ENCODE peak calls at places on chromosomes 6 and 20, in eight cellular contexts. One of them, this sample, is unnamed.

GRCh38 chr20:24827603-24828295 is 121.3 kb upstream of the CST7 start:
- DNase-seq in cardiac fibroblast: no peak
- DNase-seq in HCT116: no peak
- DNase-seq in iPS DF 6.9: no peak
- DNase-seq in heart left ventricle: no peak
- DNase-seq in lower leg skin: no peak
- DNase-seq in foreskin fibroblast: no peak
- DNase-seq in choroid plexus epithelial cell: no peak
- DNase-seq in this sample: no peak

GRCh38 chr6:48474764-48475674 is 364.0 kb upstream of the PTCHD4 start:
- DNase-seq in cardiac fibroblast: no peak
- DNase-seq in HCT116: no peak
- DNase-seq in iPS DF 6.9: no peak
- DNase-seq in heart left ventricle: no peak
- DNase-seq in lower leg skin: no peak
- DNase-seq in foreskin fibroblast: peak; percentile 24
- DNase-seq in choroid plexus epithelial cell: peak; percentile 2
- DNase-seq in this sample: no peak

GRCh38 chr6:52529311-52529710 is 47.5 kb downstream of the TRAM2 start:
- DNase-seq in cardiac fibroblast: no peak
- DNase-seq in HCT116: no peak
- DNase-seq in iPS DF 6.9: no peak
- DNase-seq in heart left ventricle: no peak
- DNase-seq in lower leg skin: no peak
- DNase-seq in foreskin fibroblast: no peak
- DNase-seq in choroid plexus epithelial cell: no peak
- DNase-seq in this sample: no peak

GRCh38 chr6:167550936-167551633 is 226.2 kb downstream of the TTLL2 start:
- DNase-seq in cardiac fibroblast: no peak
- DNase-seq in HCT116: no peak
- DNase-seq in iPS DF 6.9: no peak
- DNase-seq in heart left ventricle: peak; percentile 91
- DNase-seq in lower leg skin: peak; percentile 65
- DNase-seq in foreskin fibroblast: no peak
- DNase-seq in choroid plexus epithelial cell: peak; percentile 67
- DNase-seq in this sample: no peak

GRCh38 chr6:116158641-116159040 is 32.7 kb upstream of the COL10A1 start:
- DNase-seq in cardiac fibroblast: peak; percentile 48
- DNase-seq in HCT116: no peak
- DNase-seq in iPS DF 6.9: no peak
- DNase-seq in heart left ventricle: no peak
- DNase-seq in lower leg skin: no peak
- DNase-seq in foreskin fibroblast: peak; percentile 70
- DNase-seq in choroid plexus epithelial cell: no peak
- DNase-seq in this sample: no peak

GRCh38 chr6:67933278-67933677 is 701.8 kb upstream of the ADGRB3 start:
- DNase-seq in cardiac fibroblast: no peak
- DNase-seq in HCT116: no peak
- DNase-seq in iPS DF 6.9: peak; percentile 13
- DNase-seq in heart left ventricle: no peak
- DNase-seq in lower leg skin: no peak
- DNase-seq in foreskin fibroblast: no peak
- DNase-seq in choroid plexus epithelial cell: peak; percentile 11
- DNase-seq in this sample: no peak

GRCh38 chr20:43744121-43744520 is 17.3 kb upstream of the GTSF1L start:
- DNase-seq in cardiac fibroblast: peak; percentile 33
- DNase-seq in HCT116: no peak
- DNase-seq in iPS DF 6.9: no peak
- DNase-seq in heart left ventricle: no peak
- DNase-seq in lower leg skin: no peak
- DNase-seq in foreskin fibroblast: peak; percentile 53
- DNase-seq in choroid plexus epithelial cell: no peak
- DNase-seq in this sample: no peak

GRCh38 chr6:128857806-128858205 is 25.1 kb upstream of the LAMA2 start:
- DNase-seq in cardiac fibroblast: no peak
- DNase-seq in HCT116: no peak
- DNase-seq in iPS DF 6.9: no peak
- DNase-seq in heart left ventricle: no peak
- DNase-seq in lower leg skin: no peak
- DNase-seq in foreskin fibroblast: no peak
- DNase-seq in choroid plexus epithelial cell: no peak
- DNase-seq in this sample: no peak

GRCh38 chr20:52191132-52191435 is 495 bp downstream of the ZFP64 start:
- DNase-seq in cardiac fibroblast: no peak
- DNase-seq in HCT116: no peak
- DNase-seq in iPS DF 6.9: no peak
- DNase-seq in heart left ventricle: peak; percentile 31
- DNase-seq in lower leg skin: peak; percentile 18
- DNase-seq in foreskin fibroblast: peak; percentile 78
- DNase-seq in choroid plexus epithelial cell: peak; percentile 23
- DNase-seq in this sample: no peak

GRCh38 chr6:42451595-42452170 is at the start of gene TRERF1:
- DNase-seq in cardiac fibroblast: peak; percentile 74
- DNase-seq in HCT116: peak; percentile 43
- DNase-seq in iPS DF 6.9: no peak
- DNase-seq in heart left ventricle: peak; percentile 52
- DNase-seq in lower leg skin: peak; percentile 65
- DNase-seq in foreskin fibroblast: peak; percentile 87
- DNase-seq in choroid plexus epithelial cell: peak; percentile 76
- DNase-seq in this sample: no peak

GRCh38 chr20:31719644-31720485 is 2.8 kb downstream of the BCL2L1 start:
- DNase-seq in cardiac fibroblast: peak; percentile 68
- DNase-seq in HCT116: no peak
- DNase-seq in iPS DF 6.9: no peak
- DNase-seq in heart left ventricle: no peak
- DNase-seq in lower leg skin: no peak
- DNase-seq in foreskin fibroblast: peak; percentile 50
- DNase-seq in choroid plexus epithelial cell: peak; percentile 53
- DNase-seq in this sample: no peak

GRCh38 chr20:49865559-49865958 is 49.8 kb downstream of the SPATA2 start:
- DNase-seq in cardiac fibroblast: no peak
- DNase-seq in HCT116: no peak
- DNase-seq in iPS DF 6.9: no peak
- DNase-seq in heart left ventricle: no peak
- DNase-seq in lower leg skin: no peak
- DNase-seq in foreskin fibroblast: peak; percentile 48
- DNase-seq in choroid plexus epithelial cell: no peak
- DNase-seq in this sample: no peak

GRCh38 chr6:138403324-138403800 is 661 bp upstream of the HEBP2 start:
- DNase-seq in cardiac fibroblast: peak; percentile 23
- DNase-seq in HCT116: no peak
- DNase-seq in iPS DF 6.9: no peak
- DNase-seq in heart left ventricle: peak; percentile 62
- DNase-seq in lower leg skin: no peak
- DNase-seq in foreskin fibroblast: peak; percentile 63
- DNase-seq in choroid plexus epithelial cell: peak; percentile 18
- DNase-seq in this sample: no peak

GRCh38 chr20:36314734-36315544 is 8.8 kb downstream of the DLGAP4 start:
- DNase-seq in cardiac fibroblast: no peak
- DNase-seq in HCT116: no peak
- DNase-seq in iPS DF 6.9: no peak
- DNase-seq in heart left ventricle: no peak
- DNase-seq in lower leg skin: no peak
- DNase-seq in foreskin fibroblast: no peak
- DNase-seq in choroid plexus epithelial cell: no peak
- DNase-seq in this sample: no peak

GRCh38 chr6:142011156-142011555 is 121.6 kb upstream of the GJE1 start:
- DNase-seq in cardiac fibroblast: peak; percentile 62
- DNase-seq in HCT116: no peak
- DNase-seq in iPS DF 6.9: no peak
- DNase-seq in heart left ventricle: no peak
- DNase-seq in lower leg skin: no peak
- DNase-seq in foreskin fibroblast: peak; percentile 53
- DNase-seq in choroid plexus epithelial cell: peak; percentile 53
- DNase-seq in this sample: no peak

GRCh38 chr20:15658295-15658694 is 915.0 kb downstream of the KIF16B start:
- DNase-seq in cardiac fibroblast: no peak
- DNase-seq in HCT116: no peak
- DNase-seq in iPS DF 6.9: no peak
- DNase-seq in heart left ventricle: no peak
- DNase-seq in lower leg skin: no peak
- DNase-seq in foreskin fibroblast: no peak
- DNase-seq in choroid plexus epithelial cell: no peak
- DNase-seq in this sample: no peak

GRCh38 chr20:59576216-59576953 is 28.0 kb upstream of the PHACTR3 start:
- DNase-seq in cardiac fibroblast: no peak
- DNase-seq in HCT116: no peak
- DNase-seq in iPS DF 6.9: no peak
- DNase-seq in heart left ventricle: no peak
- DNase-seq in lower leg skin: no peak
- DNase-seq in foreskin fibroblast: no peak
- DNase-seq in choroid plexus epithelial cell: no peak
- DNase-seq in this sample: no peak

GRCh38 chr20:59577037-59577808 is 27.1 kb upstream of the PHACTR3 start:
- DNase-seq in cardiac fibroblast: no peak
- DNase-seq in HCT116: no peak
- DNase-seq in iPS DF 6.9: no peak
- DNase-seq in heart left ventricle: no peak
- DNase-seq in lower leg skin: no peak
- DNase-seq in foreskin fibroblast: no peak
- DNase-seq in choroid plexus epithelial cell: no peak
- DNase-seq in this sample: no peak

GRCh38 chr20:59579404-59580207 is 24.7 kb upstream of the PHACTR3 start:
- DNase-seq in cardiac fibroblast: no peak
- DNase-seq in HCT116: no peak
- DNase-seq in iPS DF 6.9: no peak
- DNase-seq in heart left ventricle: no peak
- DNase-seq in lower leg skin: no peak
- DNase-seq in foreskin fibroblast: no peak
- DNase-seq in choroid plexus epithelial cell: no peak
- DNase-seq in this sample: no peak

GRCh38 chr20:59578602-59579403 is 25.5 kb upstream of the PHACTR3 start:
- DNase-seq in cardiac fibroblast: no peak
- DNase-seq in HCT116: no peak
- DNase-seq in iPS DF 6.9: no peak
- DNase-seq in heart left ventricle: no peak
- DNase-seq in lower leg skin: no peak
- DNase-seq in foreskin fibroblast: no peak
- DNase-seq in choroid plexus epithelial cell: no peak
- DNase-seq in this sample: no peak

GRCh38 chr20:59577809-59578601 is 26.3 kb upstream of the PHACTR3 start:
- DNase-seq in cardiac fibroblast: no peak
- DNase-seq in HCT116: no peak
- DNase-seq in iPS DF 6.9: no peak
- DNase-seq in heart left ventricle: no peak
- DNase-seq in lower leg skin: no peak
- DNase-seq in foreskin fibroblast: no peak
- DNase-seq in choroid plexus epithelial cell: no peak
- DNase-seq in this sample: no peak
- H3K4me3 ChIP-seq in cardiac fibroblast: no peak overlapping the region
- H3K4me3 ChIP-seq in HCT116: no peak overlapping the region
- H3K4me3 ChIP-seq in iPS DF 6.9: no peak overlapping the region
- H3K4me3 ChIP-seq in heart left ventricle: peak overlapping the region; percentile 17
- H3K4me3 ChIP-seq in lower leg skin: no peak overlapping the region
- H3K4me3 ChIP-seq in foreskin fibroblast: no peak overlapping the region
- H3K4me3 ChIP-seq in choroid plexus epithelial cell: no peak overlapping the region
- H3K4me3 ChIP-seq in this sample: no peak overlapping the region

GRCh38 chr20:45343445-45343866 is 4.8 kb downstream of the SDC4 start:
- DNase-seq in cardiac fibroblast: no peak
- DNase-seq in HCT116: no peak
- DNase-seq in iPS DF 6.9: no peak
- DNase-seq in heart left ventricle: no peak
- DNase-seq in lower leg skin: no peak
- DNase-seq in foreskin fibroblast: no peak
- DNase-seq in choroid plexus epithelial cell: no peak
- DNase-seq in this sample: no peak

GRCh38 chr20:45341579-45341938 is 6.7 kb downstream of the SDC4 start:
- DNase-seq in cardiac fibroblast: no peak
- DNase-seq in HCT116: no peak
- DNase-seq in iPS DF 6.9: no peak
- DNase-seq in heart left ventricle: no peak
- DNase-seq in lower leg skin: no peak
- DNase-seq in foreskin fibroblast: no peak
- DNase-seq in choroid plexus epithelial cell: no peak
- DNase-seq in this sample: no peak

GRCh38 chr20:45342863-45343444 is 5.3 kb downstream of the SDC4 start:
- DNase-seq in cardiac fibroblast: no peak
- DNase-seq in HCT116: no peak
- DNase-seq in iPS DF 6.9: no peak
- DNase-seq in heart left ventricle: no peak
- DNase-seq in lower leg skin: no peak
- DNase-seq in foreskin fibroblast: no peak
- DNase-seq in choroid plexus epithelial cell: no peak
- DNase-seq in this sample: no peak

GRCh38 chr20:45340951-45341350 is 7.3 kb downstream of the SDC4 start:
- DNase-seq in cardiac fibroblast: no peak
- DNase-seq in HCT116: no peak
- DNase-seq in iPS DF 6.9: no peak
- DNase-seq in heart left ventricle: no peak
- DNase-seq in lower leg skin: no peak
- DNase-seq in foreskin fibroblast: no peak
- DNase-seq in choroid plexus epithelial cell: no peak
- DNase-seq in this sample: no peak

GRCh38 chr20:45341939-45342862 is 6.0 kb downstream of the SDC4 start:
- DNase-seq in cardiac fibroblast: no peak
- DNase-seq in HCT116: no peak
- DNase-seq in iPS DF 6.9: peak; percentile 50
- DNase-seq in heart left ventricle: peak; percentile 88
- DNase-seq in lower leg skin: peak; percentile 48
- DNase-seq in foreskin fibroblast: peak; percentile 48
- DNase-seq in choroid plexus epithelial cell: peak; percentile 73
- DNase-seq in this sample: peak; percentile 74
- H3K4me3 ChIP-seq in cardiac fibroblast: no peak overlapping the region
- H3K4me3 ChIP-seq in HCT116: peak overlapping the region; percentile 82
- H3K4me3 ChIP-seq in iPS DF 6.9: no peak overlapping the region
- H3K4me3 ChIP-seq in heart left ventricle: peak overlapping the region; percentile 17
- H3K4me3 ChIP-seq in lower leg skin: no peak overlapping the region
- H3K4me3 ChIP-seq in foreskin fibroblast: peak overlapping the region; percentile 24
- H3K4me3 ChIP-seq in choroid plexus epithelial cell: peak overlapping the region; percentile 19
- H3K4me3 ChIP-seq in this sample: peak overlapping the region; percentile 22

GRCh38 chr20:19864130-19864529 is 106.1 kb downstream of the RIN2 start:
- DNase-seq in cardiac fibroblast: no peak
- DNase-seq in HCT116: no peak
- DNase-seq in iPS DF 6.9: no peak
- DNase-seq in heart left ventricle: no peak
- DNase-seq in lower leg skin: no peak
- DNase-seq in foreskin fibroblast: peak; percentile 48
- DNase-seq in choroid plexus epithelial cell: no peak
- DNase-seq in this sample: no peak
- H3K4me3 ChIP-seq in cardiac fibroblast: no peak overlapping the region
- H3K4me3 ChIP-seq in HCT116: no peak overlapping the region
- H3K4me3 ChIP-seq in iPS DF 6.9: no peak overlapping the region
- H3K4me3 ChIP-seq in heart left ventricle: no peak overlapping the region
- H3K4me3 ChIP-seq in lower leg skin: no peak overlapping the region
- H3K4me3 ChIP-seq in foreskin fibroblast: no peak overlapping the region
- H3K4me3 ChIP-seq in choroid plexus epithelial cell: no peak overlapping the region
- H3K4me3 ChIP-seq in this sample: no peak overlapping the region

DNA sequence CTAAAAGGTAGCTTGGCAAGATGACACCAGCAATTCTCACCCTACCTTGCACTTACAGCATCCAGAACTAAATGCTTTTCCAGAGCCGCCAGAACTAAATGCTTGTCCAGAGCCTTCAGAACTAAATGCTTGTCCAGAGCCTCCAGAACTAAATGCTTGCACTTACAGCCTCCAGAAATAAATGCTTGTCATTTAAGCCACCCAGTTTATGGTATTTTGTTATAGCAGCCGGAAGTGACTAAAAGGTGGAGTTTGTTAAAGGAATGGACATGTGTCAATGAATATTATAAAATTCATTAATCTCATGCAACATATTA is 133.5 kb downstream of the GPX5 start:
- DNase-seq in cardiac fibroblast: no peak
- DNase-seq in HCT116: no peak
- DNase-seq in iPS DF 6.9: no peak
- DNase-seq in heart left ventricle: no peak
- DNase-seq in lower leg skin: no peak
- DNase-seq in foreskin fibroblast: no peak
- DNase-seq in choroid plexus epithelial cell: no peak
- DNase-seq in this sample: no peak
- H3K4me3 ChIP-seq in cardiac fibroblast: peak overlapping the region; percentile 52
- H3K4me3 ChIP-seq in HCT116: no peak overlapping the region
- H3K4me3 ChIP-seq in iPS DF 6.9: peak overlapping the region; percentile 75
- H3K4me3 ChIP-seq in heart left ventricle: no peak overlapping the region
- H3K4me3 ChIP-seq in lower leg skin: no peak overlapping the region
- H3K4me3 ChIP-seq in foreskin fibroblast: peak overlapping the region; percentile 54
- H3K4me3 ChIP-seq in choroid plexus epithelial cell: peak overlapping the region; percentile 50
- H3K4me3 ChIP-seq in this sample: peak overlapping the region; percentile 61

This sample was measured in retinal pigment epithelial cell.